ENCODE peak calls at places on chromosomes 6 and 20, in five cellular contexts. One of them, this sample, is unnamed.

GRCh38 chr6:157455731-157456523 is 74.9 kb downstream of the ZDHHC14 start:
- DNase-seq in lung microvascular endothelial cell: peak; percentile 11
- DNase-seq in CD8-positive, alpha-beta memory T cell: no peak
- DNase-seq in OCI-M1: no peak
- DNase-seq in IMR-90: no peak
- DNase-seq in this sample: no peak

GRCh38 chr6:36120539-36120938 is 9.8 kb upstream of the MAPK13 start:
- DNase-seq in lung microvascular endothelial cell: peak; percentile 16
- DNase-seq in CD8-positive, alpha-beta memory T cell: peak; percentile 76
- DNase-seq in IMR-90: no peak
- DNase-seq in OCI-M1: no peak
- DNase-seq in this sample: no peak

GRCh38 chr20:54479138-54479906 is 3.9 kb downstream of the DOK5 start:
- DNase-seq in lung microvascular endothelial cell: no peak
- DNase-seq in IMR-90: peak; percentile 11
- DNase-seq in OCI-M1: no peak
- DNase-seq in CD8-positive, alpha-beta memory T cell: no peak
- DNase-seq in this sample: no peak

GRCh38 chr6:49430187-49430586 is 32.9 kb downstream of the MMUT start:
- DNase-seq in IMR-90: peak; percentile 52
- DNase-seq in lung microvascular endothelial cell: no peak
- DNase-seq in CD8-positive, alpha-beta memory T cell: no peak
- DNase-seq in OCI-M1: no peak
- DNase-seq in this sample: no peak

GRCh38 chr6:144413418-144413817 is 128.3 kb downstream of the UTRN start:
- DNase-seq in CD8-positive, alpha-beta memory T cell: no peak
- DNase-seq in OCI-M1: peak; percentile 26
- DNase-seq in IMR-90: peak; percentile 34
- DNase-seq in lung microvascular endothelial cell: no peak
- DNase-seq in this sample: no peak

GRCh38 chr6:76779068-76779467 is 684.2 kb downstream of the HTR1B start:
- DNase-seq in CD8-positive, alpha-beta memory T cell: no peak
- DNase-seq in lung microvascular endothelial cell: no peak
- DNase-seq in OCI-M1: no peak
- DNase-seq in IMR-90: no peak
- DNase-seq in this sample: no peak

GRCh38 chr20:58618694-58619540 is 32.2 kb upstream of the STX16 start:
- DNase-seq in lung microvascular endothelial cell: no peak
- DNase-seq in CD8-positive, alpha-beta memory T cell: no peak
- DNase-seq in IMR-90: peak; percentile 82
- DNase-seq in OCI-M1: no peak
- DNase-seq in this sample: no peak

GRCh38 chr6:128421788-128422187 is 98.6 kb downstream of the PTPRK start:
- DNase-seq in OCI-M1: no peak
- DNase-seq in CD8-positive, alpha-beta memory T cell: no peak
- DNase-seq in IMR-90: no peak
- DNase-seq in lung microvascular endothelial cell: no peak
- DNase-seq in this sample: no peak